ENCODE peak calls at places on chromosomes 5 and 9, in five cellular contexts. One of them, this sample, is unnamed.
A peak's percentile ranks its signal among the peaks of the same experiment; 100 is the strongest.

GRCh38 chr5:135930029-135930948 is 24.5 kb downstream of the LECT2 start:
- DNase-seq in activated CD4-positive, alpha-beta T cell treated with anti-CD3 and anti-CD28 coated beads, Interleukin-2, amount 50 U/mL, for 24 hours: no peak
- DNase-seq in epithelial cell of esophagus: no peak
- DNase-seq in HTR-8/SVneo: peak; percentile 23
- DNase-seq in heart left ventricle: no peak
- DNase-seq in this sample: peak; percentile 76

GRCh38 chr9:110255064-110255416 is 1.3 kb downstream of the TXN start:
- DNase-seq in epithelial cell of esophagus: no peak
- DNase-seq in activated CD4-positive, alpha-beta T cell treated with anti-CD3 and anti-CD28 coated beads, Interleukin-2, amount 50 U/mL, for 24 hours: no peak
- DNase-seq in HTR-8/SVneo: no peak
- DNase-seq in heart left ventricle: no peak
- DNase-seq in this sample: peak; percentile 41

GRCh38 chr9:127664678-127665507 is 41.9 kb upstream of the CFAP157 start:
- DNase-seq in HTR-8/SVneo: no peak
- DNase-seq in epithelial cell of esophagus: no peak
- DNase-seq in heart left ventricle: no peak
- DNase-seq in activated CD4-positive, alpha-beta T cell treated with anti-CD3 and anti-CD28 coated beads, Interleukin-2, amount 50 U/mL, for 24 hours: no peak
- DNase-seq in this sample: no peak

GRCh38 chr9:131276107-131276888 is at the start of gene FAM78A:
- DNase-seq in epithelial cell of esophagus: no peak
- DNase-seq in HTR-8/SVneo: no peak
- DNase-seq in heart left ventricle: peak; percentile 72
- DNase-seq in activated CD4-positive, alpha-beta T cell treated with anti-CD3 and anti-CD28 coated beads, Interleukin-2, amount 50 U/mL, for 24 hours: no peak
- DNase-seq in this sample: peak; percentile 51

GRCh38 chr5:171580506-171581265 is 161.2 kb downstream of the FGF18 start:
- DNase-seq in epithelial cell of esophagus: peak; percentile 19
- DNase-seq in heart left ventricle: no peak
- DNase-seq in activated CD4-positive, alpha-beta T cell treated with anti-CD3 and anti-CD28 coated beads, Interleukin-2, amount 50 U/mL, for 24 hours: no peak
- DNase-seq in HTR-8/SVneo: no peak
- DNase-seq in this sample: no peak

GRCh38 chr5:172501708-172502379 is 47.5 kb upstream of the SH3PXD2B start:
- DNase-seq in epithelial cell of esophagus: no peak
- DNase-seq in activated CD4-positive, alpha-beta T cell treated with anti-CD3 and anti-CD28 coated beads, Interleukin-2, amount 50 U/mL, for 24 hours: no peak
- DNase-seq in HTR-8/SVneo: no peak
- DNase-seq in heart left ventricle: peak; percentile 2
- DNase-seq in this sample: no peak

GRCh38 chr5:87872986-87873385 is 395.7 kb downstream of the TMEM161B start:
- DNase-seq in HTR-8/SVneo: no peak
- DNase-seq in activated CD4-positive, alpha-beta T cell treated with anti-CD3 and anti-CD28 coated beads, Interleukin-2, amount 50 U/mL, for 24 hours: no peak
- DNase-seq in epithelial cell of esophagus: no peak
- DNase-seq in heart left ventricle: no peak
- DNase-seq in this sample: no peak

GRCh38 chr9:110282023-110282766 is 25.9 kb upstream of the TXN start:
- DNase-seq in activated CD4-positive, alpha-beta T cell treated with anti-CD3 and anti-CD28 coated beads, Interleukin-2, amount 50 U/mL, for 24 hours: no peak
- DNase-seq in epithelial cell of esophagus: no peak
- DNase-seq in HTR-8/SVneo: no peak
- DNase-seq in heart left ventricle: no peak
- DNase-seq in this sample: no peak

GRCh38 chr9:124576751-124577150 is 69.6 kb upstream of the NR5A1 start:
- DNase-seq in activated CD4-positive, alpha-beta T cell treated with anti-CD3 and anti-CD28 coated beads, Interleukin-2, amount 50 U/mL, for 24 hours: no peak
- DNase-seq in heart left ventricle: no peak
- DNase-seq in HTR-8/SVneo: no peak
- DNase-seq in epithelial cell of esophagus: no peak
- DNase-seq in this sample: no peak

GRCh38 chr9:16555802-16556201 is 314.7 kb downstream of the BNC2 start:
- DNase-seq in heart left ventricle: no peak
- DNase-seq in activated CD4-positive, alpha-beta T cell treated with anti-CD3 and anti-CD28 coated beads, Interleukin-2, amount 50 U/mL, for 24 hours: no peak
- DNase-seq in HTR-8/SVneo: no peak
- DNase-seq in epithelial cell of esophagus: no peak
- DNase-seq in this sample: no peak

GRCh38 chr5:169494383-169495251 is 89.0 kb upstream of the SPDL1 start:
- DNase-seq in heart left ventricle: no peak
- DNase-seq in HTR-8/SVneo: no peak
- DNase-seq in epithelial cell of esophagus: no peak
- DNase-seq in activated CD4-positive, alpha-beta T cell treated with anti-CD3 and anti-CD28 coated beads, Interleukin-2, amount 50 U/mL, for 24 hours: no peak
- DNase-seq in this sample: no peak

GRCh38 chr5:11334404-11334803 is 569.8 kb downstream of the CTNND2 start:
- DNase-seq in HTR-8/SVneo: no peak
- DNase-seq in heart left ventricle: no peak
- DNase-seq in epithelial cell of esophagus: no peak
- DNase-seq in activated CD4-positive, alpha-beta T cell treated with anti-CD3 and anti-CD28 coated beads, Interleukin-2, amount 50 U/mL, for 24 hours: no peak
- DNase-seq in this sample: no peak

GRCh38 chr9:128392302-128393152 is 21.4 kb downstream of the URM1 start:
- DNase-seq in heart left ventricle: no peak
- DNase-seq in epithelial cell of esophagus: no peak
- DNase-seq in HTR-8/SVneo: no peak
- DNase-seq in activated CD4-positive, alpha-beta T cell treated with anti-CD3 and anti-CD28 coated beads, Interleukin-2, amount 50 U/mL, for 24 hours: no peak
- DNase-seq in this sample: peak; percentile 55

GRCh38 chr5:68037541-68037940 is 178.0 kb upstream of the PIK3R1 start:
- DNase-seq in activated CD4-positive, alpha-beta T cell treated with anti-CD3 and anti-CD28 coated beads, Interleukin-2, amount 50 U/mL, for 24 hours: no peak
- DNase-seq in epithelial cell of esophagus: peak; percentile 19
- DNase-seq in HTR-8/SVneo: no peak
- DNase-seq in heart left ventricle: no peak
- DNase-seq in this sample: no peak

GRCh38 chr5:10293907-10294662 is 13.6 kb downstream of the CMBL start:
- DNase-seq in HTR-8/SVneo: no peak
- DNase-seq in heart left ventricle: no peak
- DNase-seq in activated CD4-positive, alpha-beta T cell treated with anti-CD3 and anti-CD28 coated beads, Interleukin-2, amount 50 U/mL, for 24 hours: no peak
- DNase-seq in epithelial cell of esophagus: no peak
- DNase-seq in this sample: no peak

GRCh38 chr5:6714221-6715041 is 1.2 kb downstream of the TENT4A start:
- DNase-seq in epithelial cell of esophagus: no peak
- DNase-seq in activated CD4-positive, alpha-beta T cell treated with anti-CD3 and anti-CD28 coated beads, Interleukin-2, amount 50 U/mL, for 24 hours: no peak
- DNase-seq in HTR-8/SVneo: no peak
- DNase-seq in heart left ventricle: peak; percentile 48
- DNase-seq in this sample: no peak

GRCh38 chr5:132300572-132301340 is 6.6 kb downstream of the SLC22A4 start:
- DNase-seq in HTR-8/SVneo: no peak
- DNase-seq in heart left ventricle: no peak
- DNase-seq in epithelial cell of esophagus: no peak
- DNase-seq in activated CD4-positive, alpha-beta T cell treated with anti-CD3 and anti-CD28 coated beads, Interleukin-2, amount 50 U/mL, for 24 hours: no peak
- DNase-seq in this sample: no peak

GRCh38 chr9:109060235-109060634 is 46.9 kb upstream of the CTNNAL1 start:
- DNase-seq in HTR-8/SVneo: no peak
- DNase-seq in epithelial cell of esophagus: no peak
- DNase-seq in heart left ventricle: no peak
- DNase-seq in activated CD4-positive, alpha-beta T cell treated with anti-CD3 and anti-CD28 coated beads, Interleukin-2, amount 50 U/mL, for 24 hours: no peak
- DNase-seq in this sample: no peak

GRCh38 chr5:180468732-180469585 is 25.2 kb upstream of the CNOT6 start:
- DNase-seq in heart left ventricle: no peak
- DNase-seq in epithelial cell of esophagus: no peak
- DNase-seq in activated CD4-positive, alpha-beta T cell treated with anti-CD3 and anti-CD28 coated beads, Interleukin-2, amount 50 U/mL, for 24 hours: no peak
- DNase-seq in HTR-8/SVneo: no peak
- DNase-seq in this sample: no peak

GRCh38 chr5:138439537-138440225 is 824 bp downstream of the REEP2 start:
- DNase-seq in heart left ventricle: no peak
- DNase-seq in epithelial cell of esophagus: no peak
- DNase-seq in activated CD4-positive, alpha-beta T cell treated with anti-CD3 and anti-CD28 coated beads, Interleukin-2, amount 50 U/mL, for 24 hours: no peak
- DNase-seq in HTR-8/SVneo: peak; percentile 41
- DNase-seq in this sample: no peak

This sample was measured in WTC11.